ENCODE peak calls at places on chromosomes 11 and 22, in eight cellular contexts. M is PC-3; W is HS-5; I is CD8-positive, alpha-beta memory T cell; U is Kasumi-1; H is GM12865; V is activated T-helper 9 cell treated with anti-CD3 and anti-CD28 coated beads, Interleukin-2, amount 50 U/mL, for 16 hours; X is OCI-LY7. B is an unnamed sample.

GRCh38 chr11:76371170-76371569 is 9.8 kb downstream of the THAP12 start:
- DNase-seq in M (peak; percentile 96), W (peak; percentile 58), I (no peak), U (peak; percentile 29), H (peak; percentile 39), V (no peak), X (no peak), B (no peak)

GRCh38 chr22:36964110-36964509 is 50.7 kb downstream of the CSF2RB start:
- DNase-seq in M (no peak), W (no peak), I (no peak), U (no peak), H (no peak), V (no peak), X (no peak), B (no peak)

GRCh38 chr11:64292458-64293254 is 1.6 kb downstream of the KCNK4 start:
- DNase-seq in M (no peak), W (no peak), I (no peak), U (no peak), H (no peak), V (no peak), X (no peak), B (no peak)

GRCh38 chr11:35672608-35673007 is 10.0 kb downstream of the TRIM44 start:
- DNase-seq in M (no peak), W (no peak), I (no peak), U (no peak), H (no peak), V (no peak), X (no peak), B (no peak)

GRCh38 chr11:128499613-128500213 is 87.6 kb downstream of the ETS1 start:
- DNase-seq in M (no peak), W (no peak), I (no peak), U (no peak), H (no peak), V (no peak), X (no peak), B (no peak)

GRCh38 chr22:37319469-37319868 is 37.2 kb downstream of the CYTH4 start:
- DNase-seq in M (no peak), W (no peak), I (no peak), U (no peak), H (no peak), V (no peak), X (no peak), B (no peak)

GRCh38 chr22:28024422-28024888 is 105.4 kb upstream of the PITPNB start:
- DNase-seq in M (no peak), W (no peak), I (no peak), U (no peak), H (no peak), V (no peak), X (no peak), B (no peak)

GRCh38 chr22:29201722-29202230 is 3.9 kb upstream of the EMID1 start:
- DNase-seq in M (no peak), W (no peak), I (no peak), U (no peak), H (no peak), V (no peak), X (no peak), B (no peak)

GRCh38 chr22:38788417-38788816 is 5.5 kb downstream of the DNAL4 start:
- DNase-seq in M (peak; percentile 26), W (no peak), I (no peak), U (no peak), H (no peak), V (no peak), X (no peak), B (no peak)

GRCh38 chr11:85955531-85955930 is 100.3 kb downstream of the CCDC83 start:
- DNase-seq in M (no peak), W (no peak), I (no peak), U (no peak), H (no peak), V (no peak), X (no peak), B (no peak)

GRCh38 chr11:66745356-66746235 is 16.6 kb upstream of the SPTBN2 start:
- DNase-seq in M (peak; percentile 71), W (no peak), I (peak; percentile 27), U (peak; percentile 38), H (peak; percentile 75), V (peak; percentile 16), X (peak; percentile 81), B (peak; percentile 94)

GRCh38 chr11:82976786-82977185 is 75.2 kb downstream of the DDIAS start:
- DNase-seq in M (no peak), W (no peak), I (no peak), U (no peak), H (peak; percentile 31), V (no peak), X (peak; percentile 52), B (no peak)

GRCh38 chr11:82865841-82866240 is 34.4 kb downstream of the PRCP start:
- DNase-seq in M (peak; percentile 42), W (no peak), I (no peak), U (no peak), H (no peak), V (no peak), X (no peak), B (no peak)

GRCh38 chr22:43449205-43449830 is 37.5 kb downstream of the MPPED1 start:
- DNase-seq in M (no peak), W (no peak), I (no peak), U (no peak), H (no peak), V (no peak), X (no peak), B (peak; percentile 54)

GRCh38 chr22:36977947-36978660 is 41.1 kb downstream of the TST start:
- DNase-seq in M (peak; percentile 78), W (peak; percentile 42), I (peak; percentile 85), U (peak; percentile 86), H (peak; percentile 91), V (peak; percentile 84), X (peak; percentile 93), B (peak; percentile 72)

GRCh38 chr22:46010951-46011626 is 34.1 kb upstream of the WNT7B start:
- DNase-seq in M (no peak), W (no peak), I (no peak), U (no peak), H (no peak), V (no peak), X (no peak), B (no peak)

GRCh38 chr11:120398184-120398583 is 62.0 kb downstream of the ARHGEF12 start:
- DNase-seq in M (no peak), W (peak; percentile 34), I (no peak), U (no peak), H (no peak), V (no peak), X (no peak), B (no peak)